ENCODE peak calls at places on chromosomes 6 and 20, in seven cellular contexts. J, Y, B, Q, S, I and X are unnamed samples. For H3K4me1, the result is how much of the 10 kb centered on the place peaks cover.

GRCh38 chr6:15491255-15491985 is 171.4 kb downstream of the DTNBP1 start:
- DNase-seq in J (peak), Y (peak), B (peak), Q (peak), S (peak), I (peak), X (peak)

GRCh38 chr6:39169448-39170344 is 54.7 kb upstream of the SAYSD1 start:
- DNase-seq in J (no peak), Y (no peak), B (no peak), Q (no peak), S (no peak), I (no peak), X (no peak)

GRCh38 chr6:57135885-57136284 is 36.2 kb upstream of the BAG2 start:
- DNase-seq in J (no peak), Y (peak), B (no peak), Q (no peak), S (peak), I (no peak), X (no peak)

GRCh38 chr20:49854190-49854875 is 41.7 kb downstream of the SLC9A8 start:
- DNase-seq in J (no peak), Y (no peak), B (no peak), Q (no peak), S (no peak), I (no peak), X (no peak)

GRCh38 chr20:64091762-64092161 is 7.6 kb upstream of the LKAAEAR1 start:
- DNase-seq in J (no peak), Y (no peak), B (peak), Q (no peak), S (no peak), I (no peak), X (no peak)

GRCh38 chr6:12327391-12327790 is 37.2 kb downstream of the EDN1 start:
- DNase-seq in J (no peak), Y (peak), B (peak), Q (no peak), S (peak), I (no peak), X (no peak)

GRCh38 chr20:55888655-55889054 is 116.7 kb downstream of the CBLN4 start:
- DNase-seq in J (no peak), Y (no peak), B (no peak), Q (no peak), S (no peak), I (no peak), X (no peak)

GRCh38 chr20:2289475-2289874 is 6.3 kb upstream of the TGM3 start:
- DNase-seq in J (no peak), Y (no peak), B (no peak), Q (no peak), S (no peak), I (no peak), X (no peak)

GRCh38 chr20:11716239-11716944 is 201.3 kb upstream of the BTBD3 start:
- DNase-seq in J (no peak), Y (peak), B (peak), Q (no peak), S (peak), I (no peak), X (no peak)

GRCh38 chr20:34706022-34706875 is 2.1 kb downstream of the TP53INP2 start:
- DNase-seq in J (no peak), Y (no peak), B (no peak), Q (no peak), S (no peak), I (no peak), X (no peak)

GRCh38 chr20:1631309-1632227 is 11.8 kb upstream of the SIRPB1 start:
- DNase-seq in J (no peak), Y (peak), B (peak), Q (no peak), S (no peak), I (no peak), X (no peak)

GRCh38 chr6:89859744-89860143 is 30.1 kb downstream of the CASP8AP2 start:
- DNase-seq in J (no peak), Y (no peak), B (no peak), Q (no peak), S (no peak), I (no peak), X (no peak)

GRCh38 chr20:6993016-6993415 is 225.5 kb downstream of the BMP2 start:
- DNase-seq in J (no peak), Y (peak), B (no peak), Q (no peak), S (no peak), I (no peak), X (no peak)

GRCh38 chr6:19153270-19153980 is 683.7 kb upstream of the ID4 start:
- DNase-seq in J (no peak), Y (peak), B (no peak), Q (no peak), S (no peak), I (no peak), X (no peak)

GRCh38 chr6:129598244-129599187 is 111.5 kb downstream of the ARHGAP18 start:
- DNase-seq in J (no peak), Y (peak), B (peak), Q (no peak), S (peak), I (no peak), X (no peak)

GRCh38 chr6:35786810-35787209 is 6.0 kb downstream of the CLPSL1 start:
- DNase-seq in J (no peak), Y (peak), B (no peak), Q (no peak), S (no peak), I (no peak), X (no peak)

GRCh38 chr6:16487953-16488674 is 249.7 kb downstream of the GMPR start:
- DNase-seq in J (no peak), Y (no peak), B (peak), Q (no peak), S (no peak), I (no peak), X (no peak)

GRCh38 chr20:54514020-54514607 is 38.7 kb downstream of the DOK5 start:
- DNase-seq in J (no peak), Y (no peak), B (peak), Q (no peak), S (no peak), I (no peak), X (no peak)

GRCh38 chr6:124132256-124132655 is 328.6 kb downstream of the NKAIN2 start:
- DNase-seq in J (no peak), Y (no peak), B (no peak), Q (no peak), S (no peak), I (no peak), X (no peak)

GRCh38 chr20:63007722-63008488 is 1.1 kb upstream of the BHLHE23 start:
- DNase-seq in J (no peak), Y (no peak), B (peak), Q (no peak), S (no peak), I (peak), X (no peak)
- H3K4me1 ChIP-seq in J (under half), Y (under half), B (half or more), Q (under half), S (under half), I (under half), X (under half)

GRCh38 chr20:51022227-51022802 is 592 bp downstream of the KCNG1 start:
- DNase-seq in J (no peak), Y (no peak), B (no peak), Q (no peak), S (no peak), I (no peak), X (no peak)

GRCh38 chr20:51024761-51025160 is 1.9 kb upstream of the KCNG1 start:
- DNase-seq in J (no peak), Y (no peak), B (no peak), Q (no peak), S (no peak), I (no peak), X (no peak)

GRCh38 chr20:51021067-51022025 is 1.6 kb downstream of the KCNG1 start:
- DNase-seq in J (no peak), Y (no peak), B (peak), Q (no peak), S (peak), I (no peak), X (no peak)

GRCh38 chr20:51023617-51024155 is 779 bp upstream of the KCNG1 start:
- DNase-seq in J (no peak), Y (no peak), B (peak), Q (no peak), S (no peak), I (no peak), X (no peak)

GRCh38 chr20:51022803-51023616 is at the start of gene KCNG1:
- DNase-seq in J (peak), Y (peak), B (peak), Q (peak), S (peak), I (peak), X (peak)
- H3K4me3 ChIP-seq in J (peak), Y (peak), B (peak), Q (no peak), S (peak), I (peak), X (peak)

GRCh38 chr6:42781546-42781810 is 374 bp upstream of the BICRAL start:
- DNase-seq in J (no peak), Y (no peak), B (no peak), Q (no peak), S (peak), I (no peak), X (no peak)
- H3K4me1 ChIP-seq in J (under half), Y (under half), B (under half), Q (under half), S (under half), I (under half), X (under half)

DNA sequence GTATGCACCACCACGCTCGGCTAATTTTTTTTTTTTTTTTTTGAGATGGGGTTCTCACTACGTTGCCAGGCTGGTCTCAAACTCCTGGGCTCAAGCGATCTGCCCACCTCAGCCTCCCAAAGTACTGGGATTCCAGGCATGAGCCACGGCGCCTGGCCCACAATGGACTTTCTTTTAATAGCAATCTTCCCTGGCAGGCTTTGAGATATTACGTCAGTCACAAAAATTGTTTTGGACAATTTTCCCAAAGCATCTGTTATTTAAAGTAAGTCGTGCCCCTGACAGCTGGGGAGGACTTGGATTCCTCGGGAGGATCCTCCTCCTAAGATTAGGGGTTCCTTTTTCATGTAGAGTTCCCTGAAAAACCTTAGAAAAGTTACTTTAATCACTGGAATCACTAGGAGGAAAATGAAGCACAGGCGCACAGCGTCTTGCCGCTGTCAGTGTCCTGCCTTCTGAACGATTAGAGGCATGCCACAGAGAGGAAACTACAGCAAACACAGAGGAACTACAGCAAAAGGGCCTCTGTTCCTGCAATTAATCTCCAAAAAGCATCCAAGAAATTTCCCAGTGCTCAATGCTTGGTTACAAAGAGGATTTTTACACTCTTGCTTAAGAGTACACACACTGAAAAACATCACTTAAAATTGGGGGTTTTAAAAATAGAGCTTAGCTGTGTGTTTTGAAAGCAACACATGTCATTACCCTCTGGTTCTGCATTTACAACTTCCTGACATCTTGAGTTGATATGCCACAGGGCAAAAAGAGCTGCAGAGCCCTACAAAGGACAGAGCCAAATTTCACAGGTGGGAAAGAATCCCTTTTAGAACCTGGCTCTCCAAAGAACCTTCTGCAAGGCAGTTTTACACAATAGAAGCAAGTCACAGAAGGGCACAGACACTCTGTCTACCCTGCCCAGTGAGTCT is 4.5 kb downstream of the ACSS1 start:
- DNase-seq in J (peak), Y (peak), B (no peak), Q (no peak), S (peak), I (peak), X (peak)
- H3K4me3 ChIP-seq in J (no peak), Y (peak), B (no peak), Q (no peak), S (no peak), I (peak), X (peak)